ENCODE peak calls at places on chromosomes 16 and 17, in four cellular contexts. One of them, this sample, is unnamed.

GRCh38 chr17:9959377-9959981 is 54.4 kb upstream of the RCVRN start:
- DNase-seq in astrocyte of the spinal cord: peak
- DNase-seq in endothelial cell: peak
- DNase-seq in NCI-H1092: no peak
- DNase-seq in this sample: peak

GRCh38 chr16:55711959-55712876 is 56.4 kb downstream of the SLC6A2 start:
- DNase-seq in astrocyte of the spinal cord: peak
- DNase-seq in endothelial cell: peak
- DNase-seq in NCI-H1092: peak
- DNase-seq in this sample: no peak

GRCh38 chr17:48478224-48479013 is 48.4 kb upstream of the SKAP1 start:
- DNase-seq in astrocyte of the spinal cord: no peak
- DNase-seq in endothelial cell: no peak
- DNase-seq in NCI-H1092: no peak
- DNase-seq in this sample: no peak

GRCh38 chr17:17626151-17626805 is 34.8 kb upstream of the PEMT start:
- DNase-seq in astrocyte of the spinal cord: no peak
- DNase-seq in endothelial cell: no peak
- DNase-seq in NCI-H1092: peak
- DNase-seq in this sample: no peak

GRCh38 chr16:75591001-75591852 is 25.0 kb downstream of the GABARAPL2 start:
- DNase-seq in astrocyte of the spinal cord: peak
- DNase-seq in endothelial cell: no peak
- DNase-seq in NCI-H1092: no peak
- DNase-seq in this sample: no peak

GRCh38 chr17:57830880-57831279 is 19.0 kb downstream of the MRPS23 start:
- DNase-seq in astrocyte of the spinal cord: no peak
- DNase-seq in endothelial cell: no peak
- DNase-seq in NCI-H1092: no peak
- DNase-seq in this sample: no peak

GRCh38 chr17:49756805-49757496 is 7.0 kb downstream of the FAM117A start:
- DNase-seq in astrocyte of the spinal cord: no peak
- DNase-seq in endothelial cell: no peak
- DNase-seq in NCI-H1092: no peak
- DNase-seq in this sample: no peak

GRCh38 chr17:8160741-8161221 is 2.0 kb downstream of the VAMP2 start:
- DNase-seq in astrocyte of the spinal cord: no peak
- DNase-seq in endothelial cell: no peak
- DNase-seq in NCI-H1092: no peak
- DNase-seq in this sample: no peak

GRCh38 chr16:89067677-89068076 is 26.0 kb upstream of the ACSF3 start:
- DNase-seq in astrocyte of the spinal cord: no peak
- DNase-seq in endothelial cell: no peak
- DNase-seq in NCI-H1092: no peak
- DNase-seq in this sample: no peak

GRCh38 chr16:89565506-89566372 is 5.3 kb downstream of the RPL13 start:
- DNase-seq in astrocyte of the spinal cord: peak
- DNase-seq in endothelial cell: peak
- DNase-seq in NCI-H1092: no peak
- DNase-seq in this sample: peak

GRCh38 chr17:60792250-60792898 is 114.7 kb downstream of the BCAS3 start:
- DNase-seq in astrocyte of the spinal cord: no peak
- DNase-seq in endothelial cell: no peak
- DNase-seq in NCI-H1092: no peak
- DNase-seq in this sample: no peak

GRCh38 chr16:85579199-85579598 is 33.9 kb upstream of the GSE1 start:
- DNase-seq in astrocyte of the spinal cord: no peak
- DNase-seq in endothelial cell: no peak
- DNase-seq in NCI-H1092: no peak
- DNase-seq in this sample: no peak

GRCh38 chr16:35711958-35712357 is 2252.5 kb downstream of the TP53TG3F start:
- DNase-seq in astrocyte of the spinal cord: no peak
- DNase-seq in endothelial cell: no peak
- DNase-seq in NCI-H1092: no peak
- DNase-seq in this sample: no peak

GRCh38 chr16:27321013-27321960 is 7.5 kb downstream of the IL4R start:
- DNase-seq in astrocyte of the spinal cord: peak
- DNase-seq in endothelial cell: no peak
- DNase-seq in NCI-H1092: no peak
- DNase-seq in this sample: peak

GRCh38 chr16:75486014-75486404 is 9.2 kb downstream of the CHST6 start:
- DNase-seq in astrocyte of the spinal cord: no peak
- DNase-seq in endothelial cell: no peak
- DNase-seq in NCI-H1092: no peak
- DNase-seq in this sample: no peak

GRCh38 chr16:187330-187729 is 7.1 kb downstream of the HBQ1 start:
- DNase-seq in astrocyte of the spinal cord: no peak
- DNase-seq in endothelial cell: no peak
- DNase-seq in NCI-H1092: no peak
- DNase-seq in this sample: no peak

GRCh38 chr17:77610980-77611641 is 347.4 kb upstream of the TNRC6C start:
- DNase-seq in astrocyte of the spinal cord: no peak
- DNase-seq in endothelial cell: no peak
- DNase-seq in NCI-H1092: no peak
- DNase-seq in this sample: no peak

GRCh38 chr17:54754560-54754959 is 146.1 kb upstream of the TOM1L1 start:
- DNase-seq in astrocyte of the spinal cord: no peak
- DNase-seq in endothelial cell: peak
- DNase-seq in NCI-H1092: no peak
- DNase-seq in this sample: peak

GRCh38 chr16:84648595-84649510 is 542 bp downstream of the KLHL36 start:
- DNase-seq in astrocyte of the spinal cord: no peak
- DNase-seq in endothelial cell: peak
- DNase-seq in NCI-H1092: no peak
- DNase-seq in this sample: peak

GRCh38 chr16:90020838-90021382 is 1.7 kb upstream of the DBNDD1 start:
- DNase-seq in astrocyte of the spinal cord: peak
- DNase-seq in endothelial cell: no peak
- DNase-seq in NCI-H1092: peak
- DNase-seq in this sample: no peak

GRCh38 chr16:12758031-12758669 is 45.5 kb downstream of the CPPED1 start:
- DNase-seq in astrocyte of the spinal cord: peak
- DNase-seq in endothelial cell: no peak
- DNase-seq in NCI-H1092: no peak
- DNase-seq in this sample: no peak

GRCh38 chr16:67284699-67285646 is 5.6 kb downstream of the PLEKHG4 start:
- DNase-seq in astrocyte of the spinal cord: peak
- DNase-seq in endothelial cell: peak
- DNase-seq in NCI-H1092: peak
- DNase-seq in this sample: peak

GRCh38 chr16:66369055-66369592 is 2.6 kb downstream of the CDH5 start:
- DNase-seq in astrocyte of the spinal cord: no peak
- DNase-seq in endothelial cell: peak
- DNase-seq in NCI-H1092: no peak
- DNase-seq in this sample: no peak